ENCODE peak calls at places on chromosomes 1 and 21, in four cellular contexts. K is substantia nigra, Z is cerebellum, Y is fibroblast of the conjunctiva. R is an unnamed sample.

GRCh38 chr21:16279658-16280581 is 550.1 kb downstream of the USP25 start:
- DNase-seq in K (peak; percentile 57), Z (no peak), Y (peak; percentile 42), R (peak; percentile 73)

GRCh38 chr1:201126832-201127754 is at the start of gene ASCL5:
- DNase-seq in K (no peak), Z (no peak), Y (no peak), R (no peak)

GRCh38 chr1:208047476-208047934 is 136.6 kb upstream of the CD34 start:
- DNase-seq in K (peak; percentile 65), Z (no peak), Y (peak; percentile 90), R (no peak)

GRCh38 chr1:35958558-35958957 is 27.7 kb downstream of the AGO3 start:
- DNase-seq in K (no peak), Z (no peak), Y (no peak), R (no peak)

GRCh38 chr1:186843931-186844330 is 15.2 kb downstream of the PLA2G4A start:
- DNase-seq in K (no peak), Z (no peak), Y (no peak), R (no peak)

GRCh38 chr1:29179641-29180184 is 2.0 kb downstream of the SRSF4 start:
- DNase-seq in K (no peak), Z (no peak), Y (no peak), R (no peak)

GRCh38 chr1:61089338-61089737 is 7.0 kb downstream of the NFIA start:
- DNase-seq in K (no peak), Z (no peak), Y (no peak), R (no peak)

GRCh38 chr1:234696986-234697385 is 87.0 kb upstream of the IRF2BP2 start:
- DNase-seq in K (no peak), Z (no peak), Y (no peak), R (no peak)

GRCh38 chr1:223363057-223363855 is 720 bp downstream of the SUSD4 start:
- DNase-seq in K (peak; percentile 31), Z (peak; percentile 27), Y (no peak), R (peak; percentile 51)